ENCODE peak calls at places on chromosomes 2 and 18, in five cellular contexts. L is astrocyte of the spinal cord, D is Right ventricle myocardium superior, J is SK-MEL-5, K is iPS-NIHi11. N is an unnamed sample.

GRCh38 chr18:28607991-28608390 is 431.1 kb upstream of the CDH2 start:
- DNase-seq in L (no peak), D (no peak), K (no peak), J (no peak), N (no peak)

GRCh38 chr2:231563378-231563961 is 29.2 kb upstream of the TEX44 start:
- DNase-seq in D (peak), J (peak), K (peak), L (peak), N (no peak)

GRCh38 chr2:111918383-111918806 is 20.0 kb downstream of the MERTK start:
- DNase-seq in L (peak), D (no peak), J (no peak), K (no peak), N (no peak)

GRCh38 chr2:30165050-30165520 is 18.3 kb downstream of the YPEL5 start:
- DNase-seq in D (no peak), L (peak), J (peak), K (peak), N (no peak)

GRCh38 chr2:220703279-220703678 is 868.8 kb downstream of the EPHA4 start:
- DNase-seq in D (no peak), K (no peak), L (peak), J (no peak), N (no peak)

GRCh38 chr2:233423436-233423860 is 69.2 kb downstream of the DGKD start:
- DNase-seq in J (no peak), K (no peak), L (no peak), D (no peak), N (peak)

GRCh38 chr2:128260239-128261138 is 58.2 kb downstream of the HS6ST1 start:
- DNase-seq in L (peak), D (peak), K (peak), J (peak), N (peak)

GRCh38 chr2:142682528-142682927 is 194.9 kb upstream of the KYNU start:
- DNase-seq in J (peak), D (no peak), L (peak), K (no peak), N (no peak)